ENCODE peak calls at places on chromosomes 11 and 22, in four cellular contexts. L, H, V and A are unnamed samples.

GRCh38 chr22:32053165-32053755 is 10.2 kb downstream of the SLC5A1 start:
- DNase-seq in V (no peak), H (no peak), L (no peak), A (no peak)

GRCh38 chr11:120998581-120998980 is 25.3 kb upstream of the TBCEL start:
- DNase-seq in L (no peak), H (no peak), V (no peak), A (no peak)

GRCh38 chr11:73784080-73784634 is 3.5 kb upstream of the MRPL48 start:
- DNase-seq in V (no peak), H (no peak), L (no peak), A (no peak)

GRCh38 chr11:31847761-31848160 is 36.6 kb upstream of the PAX6 start:
- DNase-seq in H (no peak), L (no peak), V (no peak), A (no peak)

GRCh38 chr22:42895087-42895486 is 38.0 kb upstream of the ARFGAP3 start:
- DNase-seq in H (peak), V (no peak), L (no peak), A (no peak)

GRCh38 chr11:8040261-8040920 is 40.6 kb upstream of the TUB start:
- DNase-seq in V (no peak), H (no peak), L (peak), A (no peak)

GRCh38 chr22:33030923-33031525 is 27.2 kb downstream of the SYN3 start:
- DNase-seq in V (no peak), H (no peak), L (no peak), A (no peak)

GRCh38 chr22:27185099-27185709 is 527.8 kb downstream of the MIAT start:
- DNase-seq in H (no peak), L (no peak), V (no peak), A (no peak)

GRCh38 chr22:27046126-27046525 is 388.7 kb downstream of the MIAT start:
- DNase-seq in H (no peak), L (no peak), V (no peak), A (no peak)

GRCh38 chr22:47296405-47297260 is 534.2 kb downstream of the TBC1D22A start:
- DNase-seq in H (no peak), V (no peak), L (no peak), A (no peak)

GRCh38 chr11:34600339-34601084 is 20.4 kb upstream of the EHF start:
- DNase-seq in L (peak), V (peak), H (no peak), A (no peak)

GRCh38 chr11:67438121-67438902 is 830 bp upstream of the PTPRCAP start:
- DNase-seq in L (peak), H (no peak), V (no peak), A (no peak)

GRCh38 chr11:33778682-33779081 is 4.4 kb upstream of the FBXO3 start:
- DNase-seq in L (no peak), H (no peak), V (no peak), A (no peak)

GRCh38 chr11:706439-706956 is 467 bp downstream of the EPS8L2 start:
- DNase-seq in H (no peak), V (peak), L (peak), A (no peak)

GRCh38 chr22:40423882-40424640 is 53.7 kb downstream of the SGSM3 start:
- DNase-seq in H (no peak), V (no peak), L (no peak), A (no peak)

GRCh38 chr11:27300974-27301373 is 62.0 kb downstream of the CCDC34 start:
- DNase-seq in H (no peak), L (no peak), V (no peak), A (no peak)

GRCh38 chr22:19123936-19124335 is 1.7 kb upstream of the DGCR2 start:
- DNase-seq in H (no peak), L (no peak), V (no peak), A (no peak)

GRCh38 chr22:42786606-42787356 is 66.1 kb upstream of the A4GALT start:
- DNase-seq in L (peak), H (no peak), V (no peak), A (no peak)

GRCh38 chr11:35546317-35546716 is 20.9 kb upstream of the PAMR1 start:
- DNase-seq in V (no peak), L (no peak), H (no peak), A (no peak)

GRCh38 chr11:23288001-23288783 is 427.9 kb upstream of the CCDC179 start:
- DNase-seq in L (no peak), V (no peak), H (no peak), A (no peak)

GRCh38 chr22:25357056-25357455 is 137.6 kb downstream of the CRYBB2 start:
- DNase-seq in H (peak), L (peak), V (no peak), A (no peak)

GRCh38 chr11:69943506-69943905 is 124.3 kb upstream of the FGF3 start:
- DNase-seq in V (no peak), H (no peak), L (peak), A (no peak)

GRCh38 chr11:501683-502287 is 5.3 kb downstream of the RNH1 start:
- DNase-seq in H (no peak), L (no peak), V (no peak), A (no peak)

GRCh38 chr11:76980196-76980595 is 54.0 kb upstream of the B3GNT6 start:
- DNase-seq in V (no peak), H (no peak), L (no peak), A (no peak)

GRCh38 chr11:58142781-58143180 is 17.5 kb upstream of the OR9I1 start:
- DNase-seq in H (no peak), V (no peak), L (no peak), A (no peak)

GRCh38 chr22:46421272-46421671 is 85.8 kb downstream of the TRMU start:
- DNase-seq in H (peak), L (no peak), V (no peak), A (no peak)

GRCh38 chr11:65637794-65638317 is at the start of gene SIPA1:
- DNase-seq in L (peak), V (peak), H (peak), A (peak)

GRCh38 chr11:125165664-125166346 is 1.3 kb downstream of the PKNOX2 start:
- DNase-seq in H (no peak), V (peak), L (no peak), A (no peak)

GRCh38 chr11:3823303-3823702 is 14.9 kb downstream of the PGAP2 start:
- DNase-seq in H (no peak), L (no peak), V (no peak), A (no peak)

GRCh38 chr11:32418836-32419235 is 16.5 kb downstream of the WT1 start:
- DNase-seq in L (no peak), V (no peak), H (no peak), A (no peak)

GRCh38 chr11:47981667-47982404 is 1.5 kb downstream of the PTPRJ start:
- DNase-seq in L (peak), H (no peak), V (no peak), A (no peak)

GRCh38 chr11:117649656-117650055 is 147.4 kb downstream of the DSCAML1 start:
- DNase-seq in L (no peak), V (no peak), H (no peak), A (no peak)

GRCh38 chr11:56521955-56522354 is 21.1 kb downstream of the OR5M11 start:
- DNase-seq in L (no peak), V (peak), H (no peak), A (no peak)

GRCh38 chr22:31080164-31080847 is 812 bp upstream of the SMTN start:
- DNase-seq in H (no peak), L (no peak), V (no peak), A (no peak)

GRCh38 chr11:111910637-111911562 is 670 bp downstream of the CRYAB start:
- DNase-seq in H (no peak), L (no peak), V (no peak), A (no peak)

GRCh38 chr22:20638143-20638870 is 130.9 kb downstream of the MED15 start:
- DNase-seq in V (no peak), L (no peak), H (no peak), A (no peak)

GRCh38 chr11:26490546-26490945 is 81.5 kb downstream of the MUC15 start:
- DNase-seq in L (no peak), V (no peak), H (no peak), A (no peak)

GRCh38 chr11:127392575-127392974 is 392.0 kb upstream of the KIRREL3 start:
- DNase-seq in H (no peak), V (no peak), L (no peak), A (no peak)

GRCh38 chr11:116217006-116217405 is 555.8 kb downstream of the BUD13 start:
- DNase-seq in V (peak), L (no peak), H (no peak), A (peak)
- TF ChIP-seq CTCF in V (peak), L (peak), H (peak), A (peak)

DNA sequence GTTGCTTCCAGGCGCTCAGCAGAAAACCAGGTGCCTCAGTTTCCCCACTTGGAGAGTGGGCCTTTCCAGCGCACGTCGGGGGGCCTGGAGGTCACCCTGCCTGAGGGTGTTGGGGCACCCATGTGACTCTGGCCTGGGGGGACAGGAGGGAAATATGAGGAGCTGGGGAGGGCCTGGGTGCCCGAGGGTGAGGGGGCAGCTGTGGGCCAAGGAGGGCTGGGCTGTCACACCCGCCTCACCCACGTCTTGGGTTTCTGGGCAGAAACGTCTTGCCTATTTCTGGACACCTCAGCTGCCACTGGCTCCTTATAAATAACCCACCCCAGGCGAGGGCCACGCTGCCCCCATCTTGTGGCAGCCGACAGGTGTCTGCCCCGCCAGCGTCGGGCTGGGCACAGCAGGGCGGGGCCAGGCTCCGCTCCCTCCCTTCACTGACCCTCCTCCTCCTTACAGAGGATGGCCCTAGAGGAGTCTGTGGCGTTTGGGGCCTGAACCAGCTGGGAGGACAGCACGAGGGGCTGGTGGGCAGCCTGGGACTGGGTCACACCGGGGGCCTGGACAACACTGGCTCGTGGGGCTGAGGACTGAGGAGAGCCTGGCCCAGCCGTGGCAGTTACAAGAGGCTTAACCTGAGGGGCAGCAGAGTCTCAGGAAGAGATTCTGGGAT is 1.5 kb downstream of the TNNT3 start:
- DNase-seq in V (no peak), L (peak), H (no peak), A (no peak)
- TF ChIP-seq CTCF in V (no peak), L (no peak), H (no peak), A (no peak)

GRCh38 chr22:29385305-29385704 is 3.1 kb downstream of the AP1B1 start:
- DNase-seq in H (no peak), L (no peak), V (no peak), A (no peak)

GRCh38 chr22:29390270-29390669 is 1.9 kb upstream of the AP1B1 start:
- DNase-seq in L (no peak), V (no peak), H (no peak), A (no peak)

GRCh38 chr22:29388759-29389090 is 355 bp upstream of the AP1B1 start:
- DNase-seq in V (no peak), L (no peak), H (no peak), A (no peak)

GRCh38 chr22:29385748-29386147 is 2.6 kb downstream of the AP1B1 start:
- DNase-seq in H (peak), V (no peak), L (no peak), A (no peak)

GRCh38 chr22:29387921-29388758 is at the start of gene AP1B1:
- DNase-seq in V (peak), L (peak), H (peak), A (peak)
- TF ChIP-seq CTCF in V (no peak), L (no peak), H (no peak), A (no peak)

GRCh38 chr11:5553347-5553746 is 5.0 kb upstream of the OR52H1 start:
- DNase-seq in L (no peak), V (no peak), H (no peak), A (no peak)
- TF ChIP-seq CTCF in L (no peak), V (peak), H (no peak), A (no peak)

GRCh38 chr11:44349328-44349727 is 39.4 kb upstream of the ALX4 start:
- DNase-seq in H (no peak), L (no peak), V (no peak), A (no peak)

GRCh38 chr11:44348114-44348513 is 38.2 kb upstream of the ALX4 start:
- DNase-seq in L (no peak), H (no peak), V (no peak), A (no peak)

GRCh38 chr11:44351006-44351660 is 41.2 kb upstream of the ALX4 start:
- DNase-seq in V (no peak), H (peak), L (no peak), A (no peak)

GRCh38 chr11:44348721-44349120 is 38.8 kb upstream of the ALX4 start:
- DNase-seq in L (no peak), H (no peak), V (no peak), A (no peak)

DNA sequence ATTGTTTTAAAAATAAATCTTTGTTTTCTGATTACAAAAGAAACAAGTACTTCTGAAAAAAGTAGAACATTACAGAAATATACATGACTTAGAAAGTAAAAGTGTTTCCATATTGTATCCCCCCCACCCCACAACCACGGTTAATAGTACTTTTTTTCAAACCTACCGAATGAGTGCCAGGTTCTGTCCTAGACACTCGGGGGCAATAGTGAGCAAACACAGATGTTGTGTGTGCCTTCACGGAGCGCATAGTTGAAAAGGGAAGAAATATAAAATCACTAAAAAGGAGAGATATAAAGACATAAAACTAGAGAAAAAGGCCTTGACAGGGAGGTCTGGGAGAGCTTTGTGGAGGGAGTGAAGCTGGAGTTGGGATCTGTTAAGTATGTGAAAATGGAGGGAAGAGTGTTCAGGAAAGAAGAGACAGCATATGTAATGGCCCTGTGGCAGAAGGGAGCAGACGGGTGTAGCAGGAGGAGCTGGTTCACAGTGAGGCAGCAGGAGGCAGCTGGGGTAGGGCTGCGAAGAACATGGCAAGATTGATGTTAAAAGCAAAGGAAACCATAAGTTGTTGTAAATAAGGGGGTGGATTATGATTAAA is 42.1 kb upstream of the ALX4 start:
- DNase-seq in H (no peak), V (peak), L (no peak), A (no peak)
- TF ChIP-seq CTCF in H (no peak), V (peak), L (no peak), A (peak)

GRCh38 chr11:71453911-71454304 is 905 bp downstream of the NADSYN1 start:
- DNase-seq in L (no peak), V (no peak), H (no peak), A (no peak)
- TF ChIP-seq CTCF in L (no peak), V (no peak), H (no peak), A (no peak)

DNA sequence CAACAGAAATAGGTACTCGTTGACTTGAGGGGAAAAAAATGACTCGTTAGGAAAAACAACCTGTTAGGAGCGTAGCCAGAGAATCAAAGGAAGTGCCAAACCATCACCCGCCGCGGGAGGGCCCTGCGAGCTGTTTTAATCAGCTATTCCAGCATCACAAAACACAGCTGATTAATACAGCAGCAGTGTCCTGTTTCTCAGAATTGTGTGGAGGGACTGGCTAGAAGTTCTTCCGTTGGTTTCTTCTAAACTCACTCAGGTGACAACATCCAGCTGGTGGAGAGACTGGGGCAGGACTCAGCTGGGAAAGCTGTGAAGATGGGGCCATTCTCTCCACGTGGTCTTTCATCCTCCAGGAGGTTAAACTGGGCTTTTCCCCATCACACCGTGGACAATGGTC is 28.0 kb downstream of the HSPA8 start:
- DNase-seq in L (no peak), H (no peak), V (peak), A (no peak)
- TF ChIP-seq CTCF in L (no peak), H (no peak), V (no peak), A (no peak)

GRCh38 chr11:103488021-103488420 is 378.8 kb downstream of the DYNC2H1 start:
- DNase-seq in V (no peak), L (no peak), H (no peak), A (no peak)

GRCh38 chr11:103483996-103484395 is 374.8 kb downstream of the DYNC2H1 start:
- DNase-seq in L (no peak), H (no peak), V (no peak), A (no peak)

GRCh38 chr11:103486609-103487008 is 377.4 kb downstream of the DYNC2H1 start:
- DNase-seq in V (no peak), L (no peak), H (no peak), A (no peak)

GRCh38 chr11:103487113-103487512 is 377.9 kb downstream of the DYNC2H1 start:
- DNase-seq in V (no peak), H (no peak), L (no peak), A (no peak)

DNA sequence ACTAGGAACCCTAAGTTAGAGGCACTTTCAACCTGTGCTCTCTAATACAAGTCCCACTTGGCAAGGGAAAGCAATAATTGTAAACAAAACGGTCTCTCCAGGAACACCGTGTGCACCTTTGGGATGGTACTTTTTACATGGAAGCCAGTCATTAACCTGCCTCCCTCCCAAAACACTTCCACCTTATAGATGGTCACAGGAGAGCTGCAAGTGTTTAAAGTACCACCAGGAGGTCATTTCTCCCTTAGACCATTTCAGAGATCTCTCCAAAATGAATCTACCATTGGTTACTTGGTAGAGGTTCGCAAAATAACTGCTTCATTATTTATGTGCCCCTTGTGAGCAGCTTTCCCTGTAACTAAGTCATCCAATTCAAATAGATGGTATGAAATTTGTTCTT is 375.3 kb downstream of the DYNC2H1 start:
- DNase-seq in H (no peak), L (no peak), V (peak), A (no peak)
- TF ChIP-seq CTCF in H (no peak), L (no peak), V (no peak), A (no peak)